ENCODE peak calls at places on chromosomes 2 and 18, in eight cellular contexts. O, I, F, W, A, C, K and Q are unnamed samples.
A peak's percentile ranks its signal among the peaks of the same experiment; 100 is the strongest.

GRCh38 chr2:160425794-160426193 is 67.8 kb downstream of the RBMS1 start:
- DNase-seq in A (no peak), I (no peak), C (no peak), K (peak; percentile 32), W (no peak), O (no peak), F (no peak), Q (no peak)

GRCh38 chr2:60555794-60556161 is 2.3 kb upstream of the BCL11A start:
- DNase-seq in F (no peak), A (no peak), I (no peak), C (no peak), O (no peak), W (no peak), K (no peak), Q (no peak)

GRCh38 chr2:74715071-74715791 is 61.2 kb downstream of the SEMA4F start:
- DNase-seq in C (peak; percentile 93), A (peak; percentile 85), K (peak; percentile 72), I (peak; percentile 71), O (peak; percentile 75), F (peak; percentile 80), W (peak; percentile 89), Q (peak; percentile 87)

GRCh38 chr18:62505669-62506494 is 16.9 kb upstream of the ZCCHC2 start:
- DNase-seq in F (no peak), A (peak; percentile 74), O (no peak), I (no peak), W (peak; percentile 16), K (peak; percentile 30), C (no peak), Q (peak; percentile 77)

GRCh38 chr18:42446195-42446594 is 491.2 kb downstream of the PIK3C3 start:
- DNase-seq in A (no peak), O (no peak), W (peak; percentile 44), K (peak; percentile 18), I (no peak), F (peak; percentile 92), C (no peak), Q (no peak)

GRCh38 chr2:186347472-186347871 is 138.6 kb upstream of the ZC3H15 start:
- DNase-seq in O (no peak), F (peak; percentile 31), W (no peak), C (no peak), A (no peak), I (no peak), K (no peak), Q (no peak)

GRCh38 chr2:62199392-62200125 is 3.6 kb downstream of the B3GNT2 start:
- DNase-seq in W (no peak), I (no peak), A (no peak), F (no peak), O (no peak), K (peak; percentile 74), C (no peak), Q (no peak)

GRCh38 chr18:79611040-79611681 is 68.4 kb upstream of the CTDP1 start:
- DNase-seq in W (peak; percentile 85), C (peak; percentile 69), O (no peak), F (peak; percentile 62), K (peak; percentile 47), I (no peak), A (no peak), Q (no peak)

GRCh38 chr2:234951386-234952269 is at the start of gene SH3BP4:
- DNase-seq in O (peak; percentile 64), I (peak; percentile 50), A (peak; percentile 59), W (peak; percentile 87), C (peak; percentile 97), K (peak; percentile 81), F (peak; percentile 81), Q (no peak)

GRCh38 chr18:64037812-64038414 is 68.0 kb downstream of the SERPINB8 start:
- DNase-seq in I (peak; percentile 19), O (no peak), W (peak; percentile 24), A (peak; percentile 60), F (peak; percentile 49), K (peak; percentile 31), C (no peak), Q (peak; percentile 38)

GRCh38 chr2:10619643-10620042 is 70.1 kb downstream of the NOL10 start:
- DNase-seq in A (no peak), F (peak; percentile 38), C (no peak), W (no peak), K (peak; percentile 38), O (no peak), I (peak; percentile 39), Q (no peak)

GRCh38 chr2:13056259-13056843 is 339.6 kb downstream of the TRIB2 start:
- DNase-seq in C (no peak), W (peak; percentile 26), F (peak; percentile 25), I (no peak), A (no peak), K (peak; percentile 54), O (no peak), Q (no peak)

GRCh38 chr2:38485734-38486133 is 108.7 kb upstream of the ATL2 start:
- DNase-seq in O (no peak), K (no peak), F (no peak), I (no peak), W (no peak), A (peak; percentile 73), C (no peak), Q (peak; percentile 71)

GRCh38 chr2:152483276-152483996 is 148.5 kb downstream of the FMNL2 start:
- DNase-seq in K (no peak), I (peak; percentile 53), F (no peak), C (no peak), W (no peak), A (no peak), O (no peak), Q (no peak)

GRCh38 chr2:98806266-98806697 is 75.3 kb upstream of the MGAT4A start:
- DNase-seq in O (no peak), I (no peak), K (peak; percentile 11), A (no peak), C (peak; percentile 29), F (peak; percentile 45), W (peak; percentile 70), Q (no peak)

GRCh38 chr2:159080641-159081040 is 112.2 kb downstream of the TANC1 start:
- DNase-seq in F (no peak), O (no peak), A (no peak), K (no peak), C (no peak), I (no peak), W (no peak), Q (no peak)

GRCh38 chr2:130836501-130837174 is at the start of gene ARHGEF4:
- DNase-seq in A (peak; percentile 80), C (peak; percentile 93), O (no peak), K (no peak), I (no peak), F (no peak), W (no peak), Q (no peak)

GRCh38 chr2:200000444-200001163 is 45.2 kb downstream of the MAIP1 start:
- DNase-seq in W (no peak), O (no peak), K (no peak), A (no peak), C (no peak), F (no peak), I (no peak), Q (no peak)

GRCh38 chr18:79511671-79512301 is 116.1 kb downstream of the NFATC1 start:
- DNase-seq in K (no peak), C (peak; percentile 62), O (no peak), I (no peak), W (no peak), F (no peak), A (no peak), Q (no peak)

GRCh38 chr2:43057026-43057741 is 169.2 kb downstream of the ZFP36L2 start:
- DNase-seq in A (no peak), W (peak; percentile 31), C (no peak), O (no peak), F (no peak), I (no peak), K (no peak), Q (no peak)

GRCh38 chr2:105873721-105874120 is 129.0 kb downstream of the NCK2 start:
- DNase-seq in C (no peak), O (no peak), W (peak; percentile 72), A (peak; percentile 90), K (peak; percentile 75), F (peak; percentile 77), I (peak; percentile 20), Q (peak; percentile 91)

GRCh38 chr18:56445422-56445821 is 193.0 kb downstream of the TXNL1 start:
- DNase-seq in K (no peak), F (no peak), W (no peak), A (no peak), C (peak; percentile 9), O (no peak), I (no peak), Q (no peak)

GRCh38 chr2:232228332-232228731 is 150.2 kb upstream of the ALPP start:
- DNase-seq in F (no peak), A (no peak), K (no peak), W (no peak), C (no peak), O (no peak), I (no peak), Q (no peak)

GRCh38 chr2:144452169-144453038 is 67.5 kb downstream of the ZEB2 start:
- DNase-seq in W (peak; percentile 59), O (no peak), I (peak; percentile 46), F (peak; percentile 63), A (no peak), C (no peak), K (peak; percentile 50), Q (no peak)
- TF ChIP-seq CTCF in W (peak; percentile 43), O (no peak), I (peak; percentile 61), F (peak; percentile 11), A (no peak), C (no peak), K (no peak), Q (no peak)

DNA sequence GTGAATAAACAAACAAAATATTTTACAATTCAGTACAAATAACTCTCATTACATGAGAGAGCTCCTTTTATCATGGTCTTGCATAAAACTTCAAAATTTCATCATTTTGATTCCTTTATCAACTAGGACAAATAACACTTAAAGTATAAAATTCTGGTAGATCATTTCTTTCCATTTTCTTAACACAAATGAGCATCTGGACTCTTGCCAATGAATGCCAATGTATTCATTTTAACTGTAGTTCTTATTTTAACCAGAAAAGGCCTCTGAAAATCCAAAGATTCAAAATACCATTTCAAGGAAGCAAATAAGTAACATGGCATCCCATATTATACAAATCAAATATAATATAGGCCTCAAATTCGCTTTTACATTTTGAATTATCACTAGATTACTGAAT is 13.8 kb upstream of the POU3F3 start:
- DNase-seq in K (no peak), F (no peak), C (no peak), O (no peak), I (no peak), W (no peak), A (no peak), Q (no peak)
- TF ChIP-seq CTCF in K (no peak), F (no peak), C (no peak), O (no peak), I (no peak), W (no peak), A (no peak), Q (no peak)

DNA sequence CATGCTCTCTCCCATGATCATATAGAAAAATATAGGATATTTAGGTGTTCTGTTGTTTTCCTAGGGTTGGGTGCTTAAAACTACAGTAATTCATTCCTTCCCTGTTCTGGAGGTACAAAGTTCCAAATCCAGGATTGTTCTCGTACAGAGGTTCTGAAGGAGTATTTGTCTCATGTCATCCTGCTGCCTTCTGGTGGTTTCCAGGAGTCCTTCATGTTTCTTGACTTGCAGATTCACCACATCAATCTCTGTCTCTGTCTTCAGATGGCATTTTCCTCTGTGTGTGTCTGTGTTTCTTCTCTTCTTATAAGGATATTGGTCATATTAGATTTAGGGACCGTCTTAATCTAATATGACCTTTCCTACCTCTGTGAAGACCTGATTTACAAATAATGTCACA is 397.9 kb downstream of the NYAP2 start:
- DNase-seq in F (no peak), A (no peak), O (no peak), K (no peak), W (peak; percentile 38), I (no peak), C (no peak), Q (no peak)
- TF ChIP-seq CTCF in F (no peak), A (no peak), O (no peak), K (no peak), W (no peak), I (no peak), C (no peak), Q (no peak)

GRCh38 chr2:102599486-102599885 is 19.9 kb upstream of the SLC9A2 start:
- DNase-seq in I (no peak), W (no peak), A (no peak), O (no peak), K (no peak), C (no peak), F (no peak), Q (no peak)
- TF ChIP-seq CTCF in I (no peak), W (no peak), A (no peak), O (no peak), K (no peak), C (no peak), F (no peak), Q (no peak)